ENCODE peak calls at places on chromosomes 13 and 19, in six cellular contexts. H, U, K, Y, Q and W are unnamed samples.

GRCh38 chr19:55165952-55166529 is 372 bp downstream of the DNAAF3 start:
- DNase-seq in H (peak; percentile 94), U (peak; percentile 26), K (peak; percentile 81), Y (peak; percentile 47), Q (no peak), W (peak; percentile 83)

GRCh38 chr19:15123900-15124299 is 16.7 kb downstream of the SYDE1 start:
- DNase-seq in H (no peak), U (no peak), K (no peak), Y (no peak), Q (no peak), W (no peak)

GRCh38 chr13:112069727-112070300 is 2.9 kb downstream of the SOX1 start:
- DNase-seq in H (no peak), U (no peak), K (no peak), Y (no peak), Q (no peak), W (no peak)

GRCh38 chr19:58118979-58119733 is 21.1 kb upstream of the ZSCAN18 start:
- DNase-seq in H (no peak), U (no peak), K (no peak), Y (no peak), Q (no peak), W (no peak)

GRCh38 chr19:13848811-13849241 is 28.1 kb upstream of the NANOS3 start:
- DNase-seq in H (no peak), U (no peak), K (no peak), Y (no peak), Q (no peak), W (no peak)

GRCh38 chr19:33797821-33798633 is 1.4 kb downstream of the KCTD15 start:
- DNase-seq in H (peak; percentile 86), U (no peak), K (peak; percentile 61), Y (peak; percentile 71), Q (no peak), W (peak; percentile 81)

GRCh38 chr19:17686592-17687042 is 1.5 kb downstream of the UNC13A start:
- DNase-seq in H (peak; percentile 36), U (peak; percentile 58), K (no peak), Y (peak; percentile 24), Q (no peak), W (peak; percentile 5)

GRCh38 chr13:113545455-113545930 is 39.1 kb upstream of the TFDP1 start:
- DNase-seq in H (peak; percentile 89), U (no peak), K (no peak), Y (peak; percentile 71), Q (no peak), W (peak; percentile 16)

GRCh38 chr13:24491853-24492252 is 20.7 kb downstream of the PARP4 start:
- DNase-seq in H (peak; percentile 21), U (no peak), K (no peak), Y (no peak), Q (no peak), W (no peak)

GRCh38 chr13:30870049-30870884 is 35.8 kb upstream of the MEDAG start:
- DNase-seq in H (no peak), U (peak; percentile 99), K (peak; percentile 42), Y (peak; percentile 95), Q (peak; percentile 91), W (no peak)

GRCh38 chr19:18203408-18203862 is 407 bp downstream of the RAB3A start:
- DNase-seq in H (peak; percentile 66), U (no peak), K (no peak), Y (peak; percentile 39), Q (peak; percentile 38), W (no peak)

GRCh38 chr13:44342741-44343140 is 30.9 kb upstream of the SERP2 start:
- DNase-seq in H (no peak), U (no peak), K (no peak), Y (no peak), Q (no peak), W (no peak)

GRCh38 chr13:98307744-98308524 is 130.9 kb upstream of the RNF113B start:
- DNase-seq in H (peak; percentile 78), U (no peak), K (no peak), Y (no peak), Q (no peak), W (peak; percentile 68)